ENCODE peak calls at places on chromosomes 7 and 10, in six cellular contexts. Q is A549; C is stimulated activated CD4-positive, alpha-beta T cell treated with anti-CD3 and anti-CD28 coated beads, Interleukin-2, amount 100 ng/mL, for 48 hours; U is GM12865; R is activated naive CD4-positive, alpha-beta T cell; E is GM13976. K is an unnamed sample.
A peak's percentile ranks its signal among the peaks of the same experiment; 100 is the strongest.

GRCh38 chr10:70186571-70186970 is 16.3 kb upstream of the SAR1A start:
- DNase-seq in Q (no peak), C (no peak), U (no peak), R (no peak), E (no peak), K (no peak)

GRCh38 chr7:77265666-77266065 is 66.0 kb upstream of the FGL2 start:
- DNase-seq in Q (no peak), C (no peak), U (peak; percentile 5), R (no peak), E (no peak), K (no peak)

GRCh38 chr10:32256613-32257437 is 90.1 kb downstream of the EPC1 start:
- DNase-seq in Q (peak; percentile 47), C (peak; percentile 68), U (peak; percentile 82), R (peak; percentile 21), E (peak; percentile 79), K (no peak)

GRCh38 chr10:97689637-97690036 is 2.6 kb upstream of the AVPI1 start:
- DNase-seq in Q (peak; percentile 89), C (no peak), U (no peak), R (no peak), E (no peak), K (no peak)

GRCh38 chr7:91228927-91229326 is 35.3 kb upstream of the FZD1 start:
- DNase-seq in Q (no peak), C (no peak), U (no peak), R (no peak), E (no peak), K (no peak)

GRCh38 chr10:26627320-26627719 is 70.2 kb upstream of the PDSS1 start:
- DNase-seq in Q (peak; percentile 16), C (no peak), U (no peak), R (no peak), E (no peak), K (no peak)

GRCh38 chr7:33901847-33902246 is 3.5 kb upstream of the BMPER start:
- DNase-seq in Q (no peak), C (no peak), U (no peak), R (no peak), E (no peak), K (no peak)

GRCh38 chr10:103540722-103541121 is 47.2 kb downstream of the NEURL1 start:
- DNase-seq in Q (peak; percentile 45), C (no peak), U (no peak), R (no peak), E (no peak), K (no peak)

GRCh38 chr7:15780271-15780670 is 93.8 kb upstream of the MEOX2 start:
- DNase-seq in Q (no peak), C (no peak), U (no peak), R (no peak), E (no peak), K (no peak)

GRCh38 chr10:97532935-97533671 is 34.4 kb downstream of the UBTD1 start:
- DNase-seq in Q (peak; percentile 55), C (no peak), U (no peak), R (no peak), E (no peak), K (no peak)

GRCh38 chr10:69641261-69641980 is 11.4 kb downstream of the FAM241B start:
- DNase-seq in Q (no peak), C (no peak), U (no peak), R (no peak), E (no peak), K (no peak)

GRCh38 chr10:11149499-11149898 is 131.8 kb downstream of the CELF2 start:
- DNase-seq in Q (no peak), C (no peak), U (no peak), R (no peak), E (no peak), K (no peak)

GRCh38 chr10:120981601-120982381 is 130.6 kb downstream of the WDR11 start:
- DNase-seq in Q (no peak), C (no peak), U (no peak), R (no peak), E (no peak), K (no peak)

GRCh38 chr10:105714728-105715127 is 1073.6 kb downstream of the SORCS3 start:
- DNase-seq in Q (no peak), C (no peak), U (no peak), R (no peak), E (no peak), K (no peak)

GRCh38 chr10:132209978-132210530 is 23.3 kb downstream of the DPYSL4 start:
- DNase-seq in Q (no peak), C (no peak), U (no peak), R (no peak), E (no peak), K (no peak)

GRCh38 chr10:65861249-65861648 is 1064.6 kb upstream of the LRRTM3 start:
- DNase-seq in Q (peak; percentile 6), C (no peak), U (peak; percentile 33), R (no peak), E (no peak), K (no peak)

GRCh38 chr7:68321076-68321639 is 1277.1 kb upstream of the AUTS2 start:
- DNase-seq in Q (peak; percentile 77), C (no peak), U (no peak), R (no peak), E (no peak), K (no peak)

GRCh38 chr10:110916554-110917346 is 2.2 kb downstream of the BBIP1 start:
- DNase-seq in Q (peak; percentile 46), C (no peak), U (no peak), R (no peak), E (no peak), K (no peak)

GRCh38 chr10:116769791-116770190 is 27.4 kb upstream of the HSPA12A start:
- DNase-seq in Q (no peak), C (no peak), U (no peak), R (no peak), E (no peak), K (no peak)

K was measured in esophagus squamous epithelium.